ENCODE peak calls at places on chromosomes 11 and 22, in five cellular contexts. Z, P, Y, H and S are unnamed samples.

GRCh38 chr11:134200688-134201087 is 23.1 kb downstream of the NCAPD3 start:
- DNase-seq in Z (no peak), P (no peak), Y (no peak), H (no peak), S (no peak)

GRCh38 chr11:111707039-111707690 is 59.0 kb downstream of the PPP2R1B start:
- DNase-seq in Z (peak), P (peak), Y (no peak), H (no peak), S (peak)

GRCh38 chr11:62269654-62270278 is at the start of gene SCGB2A2:
- DNase-seq in Z (no peak), P (no peak), Y (peak), H (no peak), S (no peak)

GRCh38 chr11:14443642-14444041 is 56.0 kb downstream of the COPB1 start:
- DNase-seq in Z (peak), P (peak), Y (peak), H (peak), S (peak)

GRCh38 chr11:36818410-36818809 is 220.4 kb upstream of the RAG2 start:
- DNase-seq in Z (no peak), P (no peak), Y (no peak), H (no peak), S (no peak)

GRCh38 chr11:105466582-105467228 is 143.2 kb upstream of the GRIA4 start:
- DNase-seq in Z (peak), P (no peak), Y (peak), H (no peak), S (peak)

GRCh38 chr22:48444320-48445112 is 1383.2 kb downstream of the BRD1 start:
- DNase-seq in Z (peak), P (no peak), Y (no peak), H (no peak), S (no peak)

GRCh38 chr11:11346249-11346648 is 6.8 kb downstream of the CSNK2A3 start:
- DNase-seq in Z (no peak), P (no peak), Y (no peak), H (no peak), S (no peak)

GRCh38 chr11:121389651-121390050 is 62.5 kb upstream of the SORL1 start:
- DNase-seq in Z (peak), P (no peak), Y (no peak), H (no peak), S (no peak)

GRCh38 chr11:119380816-119381185 is 689 bp downstream of the USP2 start:
- DNase-seq in Z (no peak), P (no peak), Y (no peak), H (no peak), S (no peak)

GRCh38 chr11:111735262-111736116 is 30.7 kb downstream of the PPP2R1B start:
- DNase-seq in Z (peak), P (peak), Y (peak), H (no peak), S (peak)

GRCh38 chr11:67484847-67485311 is 2.1 kb downstream of the AIP start:
- DNase-seq in Z (no peak), P (peak), Y (no peak), H (peak), S (no peak)

GRCh38 chr11:70627219-70627618 is 228.9 kb downstream of the CTTN start:
- DNase-seq in Z (no peak), P (peak), Y (no peak), H (peak), S (no peak)

GRCh38 chr11:128910583-128910982 is 19.4 kb downstream of the KCNJ5 start:
- DNase-seq in Z (no peak), P (no peak), Y (no peak), H (no peak), S (no peak)

GRCh38 chr11:94450061-94450460 is 43.6 kb downstream of the MRE11 start:
- DNase-seq in Z (peak), P (no peak), Y (no peak), H (no peak), S (peak)

GRCh38 chr11:11482726-11483125 is 129.7 kb upstream of the CSNK2A3 start:
- DNase-seq in Z (no peak), P (no peak), Y (no peak), H (no peak), S (no peak)

GRCh38 chr22:41216984-41217383 is 11.9 kb downstream of the L3MBTL2 start:
- DNase-seq in Z (no peak), P (no peak), Y (no peak), H (no peak), S (no peak)

GRCh38 chr22:45516923-45517675 is 14.4 kb downstream of the FBLN1 start:
- DNase-seq in Z (peak), P (no peak), Y (peak), H (no peak), S (peak)

GRCh38 chr11:61602775-61603569 is 22.1 kb upstream of the SYT7 start:
- DNase-seq in Z (peak), P (peak), Y (peak), H (peak), S (peak)

GRCh38 chr11:106491751-106492150 is 414.3 kb downstream of the AASDHPPT start:
- DNase-seq in Z (no peak), P (no peak), Y (no peak), H (no peak), S (no peak)

GRCh38 chr11:109423114-109423859 is 1.3 kb downstream of the C11orf87 start:
- DNase-seq in Z (no peak), P (no peak), Y (peak), H (no peak), S (peak)

GRCh38 chr11:34288482-34288881 is 69.3 kb downstream of the ABTB2 start:
- DNase-seq in Z (no peak), P (no peak), Y (no peak), H (no peak), S (no peak)

GRCh38 chr22:36398602-36399472 is 11.1 kb upstream of the MYH9 start:
- DNase-seq in Z (peak), P (peak), Y (peak), H (peak), S (peak)

DNA sequence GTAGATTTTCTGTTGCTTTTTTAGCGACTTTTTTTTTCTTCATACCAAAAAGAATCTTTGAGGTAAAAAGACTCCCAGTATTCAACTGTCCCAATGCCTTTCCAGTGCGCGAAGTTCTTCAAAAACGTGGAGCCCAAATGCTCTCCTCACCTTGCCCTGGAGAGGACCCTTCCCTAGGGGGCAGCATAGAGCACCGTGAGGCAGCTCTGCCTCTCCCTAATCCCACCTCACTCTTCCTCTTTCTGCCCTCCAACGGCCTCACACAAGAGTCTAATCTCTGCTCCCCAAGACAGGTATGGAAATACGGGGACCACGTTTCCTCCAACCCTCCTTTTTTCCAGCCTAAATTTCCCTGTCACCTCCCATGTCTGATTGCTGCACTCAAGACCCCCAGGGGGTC is 117.5 kb upstream of the ALX4 start:
- DNase-seq in Z (no peak), P (peak), Y (no peak), H (no peak), S (no peak)
- TF ChIP-seq CTCF in Z (peak), P (no peak), Y (no peak), H (no peak), S (peak)

GRCh38 chr11:57566035-57566504 is 1.4 kb downstream of the UBE2L6 start:
- DNase-seq in Z (peak), P (peak), Y (peak), H (no peak), S (peak)
- H3K4me3 ChIP-seq in Z (peak), P (peak), Y (peak), H (peak), S (peak)

GRCh38 chr11:131916633-131917032 is 546.2 kb downstream of the NTM start:
- DNase-seq in Z (peak), P (no peak), Y (no peak), H (no peak), S (peak)

GRCh38 chr11:131913267-131913666 is 542.9 kb downstream of the NTM start:
- DNase-seq in Z (no peak), P (no peak), Y (no peak), H (no peak), S (peak)

GRCh38 chr11:131912127-131912526 is 541.7 kb downstream of the NTM start:
- DNase-seq in Z (no peak), P (no peak), Y (no peak), H (no peak), S (no peak)

GRCh38 chr11:131917634-131918384 is 547.4 kb downstream of the NTM start:
- DNase-seq in Z (no peak), P (no peak), Y (no peak), H (no peak), S (no peak)

GRCh38 chr11:131914299-131914902 is 544.0 kb downstream of the NTM start:
- DNase-seq in Z (peak), P (no peak), Y (no peak), H (no peak), S (peak)
- TF ChIP-seq CTCF in Z (peak), P (no peak), Y (peak), H (no peak), S (peak)

GRCh38 chr22:19634576-19634975 is 79.7 kb upstream of the SEPTIN5 start:
- DNase-seq in Z (no peak), P (no peak), Y (no peak), H (no peak), S (no peak)

GRCh38 chr22:19631899-19632670 is 82.2 kb upstream of the SEPTIN5 start:
- DNase-seq in Z (peak), P (no peak), Y (no peak), H (no peak), S (peak)

GRCh38 chr22:19634206-19634536 is 80.1 kb upstream of the SEPTIN5 start:
- DNase-seq in Z (no peak), P (no peak), Y (no peak), H (no peak), S (no peak)

GRCh38 chr22:19630614-19631013 is 83.7 kb upstream of the SEPTIN5 start:
- DNase-seq in Z (no peak), P (no peak), Y (no peak), H (no peak), S (no peak)

DNA sequence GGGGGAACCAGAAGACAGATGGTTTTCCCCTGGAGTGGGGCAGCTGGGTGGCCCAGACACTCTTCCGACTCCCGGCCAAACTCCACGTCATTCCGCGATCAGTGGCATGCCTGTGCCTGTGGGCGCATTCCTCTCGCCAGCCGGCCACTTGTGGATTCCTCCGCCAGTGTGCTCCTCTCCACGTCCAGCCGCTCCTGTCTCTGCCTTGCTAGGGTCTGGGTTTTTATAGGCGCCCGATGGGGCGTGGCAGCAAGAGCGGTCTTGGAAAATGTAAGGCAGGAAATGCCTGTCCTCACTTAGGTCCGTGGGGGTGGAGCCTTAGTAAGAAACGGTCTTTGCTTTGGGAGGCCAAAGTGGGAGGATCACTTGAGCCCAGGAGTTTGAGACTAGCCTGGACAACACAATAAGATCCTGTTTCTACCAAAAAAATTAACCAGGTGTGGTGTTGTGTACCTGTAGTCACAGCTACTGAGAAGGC is 81.6 kb upstream of the SEPTIN5 start:
- DNase-seq in Z (no peak), P (no peak), Y (peak), H (no peak), S (peak)
- H3K4me3 ChIP-seq in Z (no peak), P (no peak), Y (no peak), H (no peak), S (no peak)

DNA sequence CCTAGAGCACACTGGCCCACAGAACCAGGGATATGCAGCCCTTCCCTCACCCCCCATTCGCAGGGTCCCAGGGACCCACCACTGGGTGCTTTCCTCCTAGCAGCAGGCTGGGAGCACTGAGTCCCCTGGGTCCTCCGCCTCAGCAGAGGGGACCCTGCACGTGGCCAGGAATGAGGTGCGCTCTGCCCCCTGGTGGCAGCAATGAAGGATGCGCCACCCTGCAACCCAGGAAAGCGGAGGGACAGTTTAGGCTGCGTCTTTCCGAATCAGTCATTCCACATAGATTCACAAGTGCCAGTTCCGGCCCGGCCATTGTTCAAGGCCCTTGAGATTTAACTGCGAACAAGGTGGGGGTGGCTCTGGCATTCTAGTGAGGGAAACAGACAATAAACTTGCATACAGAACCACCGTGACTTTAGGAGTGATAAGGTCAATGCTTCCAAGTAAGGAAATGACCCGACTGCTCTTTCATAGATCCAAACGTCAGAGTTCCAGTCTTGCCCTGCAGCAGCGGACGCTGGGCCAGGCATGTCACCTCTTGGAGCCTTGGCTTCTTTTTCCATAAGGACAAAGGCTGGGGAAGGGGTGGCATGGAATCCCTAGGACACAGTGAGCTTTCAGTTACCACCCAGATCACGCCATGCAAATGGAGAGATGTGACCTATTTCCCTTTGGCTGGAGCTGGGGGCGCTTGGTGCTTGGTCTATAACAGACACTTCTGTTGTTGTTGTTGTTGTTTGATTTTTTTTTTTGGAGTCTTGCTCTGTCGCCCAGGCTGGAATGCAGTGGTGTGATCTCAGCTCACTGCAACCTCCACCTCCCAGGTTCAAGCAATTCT is 7.7 kb downstream of the RIN1 start:
- DNase-seq in Z (peak), P (peak), Y (peak), H (peak), S (peak)
- TF ChIP-seq CTCF in Z (peak), P (peak), Y (peak), H (peak), S (peak)

GRCh38 chr11:78228467-78228866 is 39.7 kb downstream of the USP35 start:
- DNase-seq in Z (peak), P (peak), Y (peak), H (no peak), S (no peak)

GRCh38 chr11:78226684-78227680 is 38.3 kb downstream of the USP35 start:
- DNase-seq in Z (no peak), P (no peak), Y (no peak), H (no peak), S (no peak)

GRCh38 chr11:78229106-78229505 is 40.4 kb downstream of the USP35 start:
- DNase-seq in Z (no peak), P (no peak), Y (no peak), H (no peak), S (no peak)

GRCh38 chr11:78230161-78230877 is 41.6 kb downstream of the USP35 start:
- DNase-seq in Z (no peak), P (no peak), Y (no peak), H (no peak), S (no peak)

DNA sequence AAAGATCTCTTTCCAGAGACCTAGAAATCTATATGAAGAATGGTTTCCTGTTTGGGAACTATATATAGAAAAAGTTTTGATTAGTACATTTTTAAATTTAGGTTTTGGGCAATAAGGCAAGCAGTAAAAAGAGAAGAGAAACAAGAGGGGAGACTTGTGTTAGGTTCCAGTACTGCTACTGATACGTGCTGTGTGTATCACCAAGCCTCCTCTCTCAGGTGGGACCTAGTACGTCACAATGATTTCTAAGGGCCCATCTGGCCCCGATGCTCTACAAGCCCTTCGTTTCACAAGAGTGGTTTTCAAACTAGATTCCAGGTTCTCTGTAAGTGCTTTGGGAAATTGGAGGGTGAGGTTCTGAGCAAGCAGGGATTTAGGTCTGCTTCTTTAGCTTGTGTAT is 39.2 kb downstream of the USP35 start:
- DNase-seq in Z (no peak), P (no peak), Y (no peak), H (no peak), S (no peak)
- H3K4me3 ChIP-seq in Z (no peak), P (no peak), Y (no peak), H (no peak), S (no peak)